ENCODE peak calls at places on chromosomes 3 and 15, in ten cellular contexts. One of them, this sample, is unnamed.

GRCh38 chr3:196969001-196969659 is 497 bp upstream of the PIGZ start:
- DNase-seq in PC-3: peak; percentile 19
- DNase-seq in stimulated activated CD8-positive, alpha-beta memory T cell treated with anti-CD3 and anti-CD28 coated beads, Interleukin-4, amount 100 ng/mL, for 24 hours: peak; percentile 17
- DNase-seq in head of caudate nucleus: no peak
- DNase-seq in activated gamma-delta T cell treated with Interleukin-2 at 50 U/mL for 16 hours: peak; percentile 23
- DNase-seq in endothelial cell: peak; percentile 39
- DNase-seq in stimulated activated naive CD4-positive, alpha-beta T cell treated with Interleukin-2 at 50 U/mL for 16 hours: peak; percentile 11
- DNase-seq in naive B cell: peak; percentile 53
- DNase-seq in BE2C: peak; percentile 58
- DNase-seq in hepatic stellate cell: no peak
- DNase-seq in this sample: peak; percentile 68

GRCh38 chr3:55690746-55691540 is 203.8 kb upstream of the WNT5A start:
- DNase-seq in head of caudate nucleus: no peak
- DNase-seq in naive B cell: no peak
- DNase-seq in PC-3: no peak
- DNase-seq in stimulated activated CD8-positive, alpha-beta memory T cell treated with anti-CD3 and anti-CD28 coated beads, Interleukin-4, amount 100 ng/mL, for 24 hours: no peak
- DNase-seq in stimulated activated naive CD4-positive, alpha-beta T cell treated with Interleukin-2 at 50 U/mL for 16 hours: no peak
- DNase-seq in endothelial cell: no peak
- DNase-seq in activated gamma-delta T cell treated with Interleukin-2 at 50 U/mL for 16 hours: no peak
- DNase-seq in hepatic stellate cell: no peak
- DNase-seq in BE2C: no peak
- DNase-seq in this sample: no peak

GRCh38 chr15:63380151-63380827 is 1.4 kb downstream of the CA12 start:
- DNase-seq in endothelial cell: no peak
- DNase-seq in hepatic stellate cell: no peak
- DNase-seq in naive B cell: no peak
- DNase-seq in BE2C: peak; percentile 21
- DNase-seq in stimulated activated naive CD4-positive, alpha-beta T cell treated with Interleukin-2 at 50 U/mL for 16 hours: no peak
- DNase-seq in head of caudate nucleus: no peak
- DNase-seq in activated gamma-delta T cell treated with Interleukin-2 at 50 U/mL for 16 hours: no peak
- DNase-seq in stimulated activated CD8-positive, alpha-beta memory T cell treated with anti-CD3 and anti-CD28 coated beads, Interleukin-4, amount 100 ng/mL, for 24 hours: no peak
- DNase-seq in PC-3: no peak
- DNase-seq in this sample: no peak

GRCh38 chr3:45426161-45426560 is 37.8 kb downstream of the LARS2 start:
- DNase-seq in BE2C: no peak
- DNase-seq in head of caudate nucleus: peak; percentile 47
- DNase-seq in activated gamma-delta T cell treated with Interleukin-2 at 50 U/mL for 16 hours: no peak
- DNase-seq in naive B cell: no peak
- DNase-seq in PC-3: no peak
- DNase-seq in stimulated activated CD8-positive, alpha-beta memory T cell treated with anti-CD3 and anti-CD28 coated beads, Interleukin-4, amount 100 ng/mL, for 24 hours: no peak
- DNase-seq in stimulated activated naive CD4-positive, alpha-beta T cell treated with Interleukin-2 at 50 U/mL for 16 hours: no peak
- DNase-seq in endothelial cell: no peak
- DNase-seq in hepatic stellate cell: no peak
- DNase-seq in this sample: no peak

GRCh38 chr3:46628980-46629379 is 16.7 kb downstream of the FAM240A start:
- DNase-seq in BE2C: no peak
- DNase-seq in hepatic stellate cell: no peak
- DNase-seq in endothelial cell: no peak
- DNase-seq in head of caudate nucleus: no peak
- DNase-seq in stimulated activated naive CD4-positive, alpha-beta T cell treated with Interleukin-2 at 50 U/mL for 16 hours: no peak
- DNase-seq in PC-3: no peak
- DNase-seq in activated gamma-delta T cell treated with Interleukin-2 at 50 U/mL for 16 hours: no peak
- DNase-seq in stimulated activated CD8-positive, alpha-beta memory T cell treated with anti-CD3 and anti-CD28 coated beads, Interleukin-4, amount 100 ng/mL, for 24 hours: no peak
- DNase-seq in naive B cell: no peak
- DNase-seq in this sample: no peak

GRCh38 chr3:32423956-32424558 is 32.4 kb downstream of the CMTM7 start:
- DNase-seq in endothelial cell: no peak
- DNase-seq in BE2C: no peak
- DNase-seq in hepatic stellate cell: no peak
- DNase-seq in stimulated activated naive CD4-positive, alpha-beta T cell treated with Interleukin-2 at 50 U/mL for 16 hours: no peak
- DNase-seq in PC-3: no peak
- DNase-seq in activated gamma-delta T cell treated with Interleukin-2 at 50 U/mL for 16 hours: no peak
- DNase-seq in stimulated activated CD8-positive, alpha-beta memory T cell treated with anti-CD3 and anti-CD28 coated beads, Interleukin-4, amount 100 ng/mL, for 24 hours: no peak
- DNase-seq in head of caudate nucleus: no peak
- DNase-seq in naive B cell: peak; percentile 39
- DNase-seq in this sample: no peak

GRCh38 chr15:99121691-99122410 is 17.0 kb downstream of the SYNM start:
- DNase-seq in naive B cell: no peak
- DNase-seq in stimulated activated CD8-positive, alpha-beta memory T cell treated with anti-CD3 and anti-CD28 coated beads, Interleukin-4, amount 100 ng/mL, for 24 hours: no peak
- DNase-seq in activated gamma-delta T cell treated with Interleukin-2 at 50 U/mL for 16 hours: no peak
- DNase-seq in endothelial cell: no peak
- DNase-seq in BE2C: no peak
- DNase-seq in hepatic stellate cell: no peak
- DNase-seq in head of caudate nucleus: no peak
- DNase-seq in stimulated activated naive CD4-positive, alpha-beta T cell treated with Interleukin-2 at 50 U/mL for 16 hours: no peak
- DNase-seq in PC-3: no peak
- DNase-seq in this sample: no peak

GRCh38 chr3:54706783-54707182 is 221.1 kb downstream of the LRTM1 start:
- DNase-seq in stimulated activated naive CD4-positive, alpha-beta T cell treated with Interleukin-2 at 50 U/mL for 16 hours: no peak
- DNase-seq in activated gamma-delta T cell treated with Interleukin-2 at 50 U/mL for 16 hours: no peak
- DNase-seq in BE2C: no peak
- DNase-seq in naive B cell: no peak
- DNase-seq in PC-3: no peak
- DNase-seq in endothelial cell: no peak
- DNase-seq in head of caudate nucleus: no peak
- DNase-seq in hepatic stellate cell: no peak
- DNase-seq in stimulated activated CD8-positive, alpha-beta memory T cell treated with anti-CD3 and anti-CD28 coated beads, Interleukin-4, amount 100 ng/mL, for 24 hours: no peak
- DNase-seq in this sample: no peak

GRCh38 chr15:70308011-70308761 is 210.5 kb upstream of the TLE3 start:
- DNase-seq in naive B cell: peak; percentile 65
- DNase-seq in PC-3: no peak
- DNase-seq in BE2C: no peak
- DNase-seq in endothelial cell: no peak
- DNase-seq in stimulated activated naive CD4-positive, alpha-beta T cell treated with Interleukin-2 at 50 U/mL for 16 hours: no peak
- DNase-seq in head of caudate nucleus: no peak
- DNase-seq in stimulated activated CD8-positive, alpha-beta memory T cell treated with anti-CD3 and anti-CD28 coated beads, Interleukin-4, amount 100 ng/mL, for 24 hours: peak; percentile 19
- DNase-seq in hepatic stellate cell: no peak
- DNase-seq in activated gamma-delta T cell treated with Interleukin-2 at 50 U/mL for 16 hours: peak; percentile 50
- DNase-seq in this sample: no peak

This sample was measured in H54.